ENCODE peak calls at places on chromosomes 1 and 21, in five cellular contexts. Q is H4, F is lower lobe of right lung, S is fibroblast of gingiva, K is activated gamma-delta T cell. L is an unnamed sample.

GRCh38 chr1:173134029-173134428 is 73.1 kb downstream of the TNFSF4 start:
- DNase-seq in Q (no peak), F (no peak), S (no peak), K (no peak), L (no peak)

GRCh38 chr1:202692959-202693555 is 17.2 kb downstream of the SYT2 start:
- DNase-seq in Q (peak; percentile 48), F (peak; percentile 60), S (peak; percentile 46), K (no peak), L (peak; percentile 39)

GRCh38 chr1:200889571-200889970 is 5.1 kb upstream of the INAVA start:
- DNase-seq in Q (no peak), F (no peak), S (no peak), K (no peak), L (no peak)

GRCh38 chr21:25396135-25396711 is 211.1 kb downstream of the MRPL39 start:
- DNase-seq in Q (no peak), F (no peak), S (no peak), K (no peak), L (no peak)

GRCh38 chr1:95467036-95467435 is 233.0 kb downstream of the RWDD3 start:
- DNase-seq in Q (no peak), F (no peak), S (no peak), K (no peak), L (no peak)

GRCh38 chr1:1204425-1204920 is 1.9 kb downstream of the TNFRSF18 start:
- DNase-seq in Q (no peak), F (peak; percentile 19), S (no peak), K (no peak), L (no peak)

GRCh38 chr1:121538943-121539575 is 354.3 kb downstream of the SRGAP2C start:
- DNase-seq in Q (peak; percentile 23), F (no peak), S (no peak), K (no peak), L (no peak)

GRCh38 chr1:16134071-16134801 is 21.6 kb downstream of the EPHA2 start:
- DNase-seq in Q (no peak), F (no peak), S (no peak), K (no peak), L (no peak)

GRCh38 chr1:228039504-228039903 is 32.7 kb downstream of the WNT3A start:
- DNase-seq in Q (no peak), F (no peak), S (no peak), K (no peak), L (no peak)

GRCh38 chr21:43367296-43367695 is 59.6 kb downstream of the SIK1 start:
- DNase-seq in Q (no peak), F (no peak), S (no peak), K (no peak), L (no peak)

GRCh38 chr1:43934279-43934985 is 831 bp downstream of the ARTN start:
- DNase-seq in Q (peak; percentile 61), F (peak; percentile 80), S (peak; percentile 36), K (no peak), L (peak; percentile 54)

GRCh38 chr1:204206121-204206520 is 7.7 kb downstream of the GOLT1A start:
- DNase-seq in Q (no peak), F (no peak), S (no peak), K (no peak), L (no peak)

L was measured in Caki2.